ENCODE peak calls at places on chromosomes 12 and 14, in nine cellular contexts. Q, C, K, E, W, O, S, A and R are unnamed samples.

GRCh38 chr14:92945544-92945943 is 22.6 kb downstream of the CHGA start:
- DNase-seq in Q (no peak), C (no peak), K (no peak), E (no peak), W (no peak), O (no peak), S (no peak), A (no peak), R (no peak)

GRCh38 chr12:51904951-51905471 is 2.3 kb upstream of the ACVRL1 start:
- DNase-seq in Q (no peak), C (no peak), K (peak), E (peak), W (no peak), O (no peak), S (no peak), A (no peak), R (peak)

GRCh38 chr14:93619176-93619793 is 169.0 kb downstream of the PRIMA1 start:
- DNase-seq in Q (peak), C (peak), K (peak), E (peak), W (peak), O (peak), S (peak), A (no peak), R (peak)

GRCh38 chr14:68756071-68756481 is 36.8 kb downstream of the ZFP36L1 start:
- DNase-seq in Q (no peak), C (no peak), K (no peak), E (no peak), W (no peak), O (no peak), S (no peak), A (no peak), R (no peak)

GRCh38 chr12:104750061-104750460 is 208.0 kb downstream of the SLC41A2 start:
- DNase-seq in Q (no peak), C (no peak), K (peak), E (no peak), W (peak), O (peak), S (no peak), A (no peak), R (peak)

GRCh38 chr14:28113311-28113710 is 653.3 kb upstream of the FOXG1 start:
- DNase-seq in Q (no peak), C (no peak), K (no peak), E (no peak), W (no peak), O (no peak), S (no peak), A (no peak), R (no peak)

GRCh38 chr12:115261691-115262398 is 577.9 kb upstream of the TBX3 start:
- DNase-seq in Q (no peak), C (peak), K (no peak), E (no peak), W (no peak), O (no peak), S (no peak), A (no peak), R (no peak)

GRCh38 chr14:20143911-20144310 is 5.3 kb downstream of the OR4N5 start:
- DNase-seq in Q (no peak), C (peak), K (no peak), E (no peak), W (no peak), O (no peak), S (no peak), A (no peak), R (peak)

GRCh38 chr12:96195845-96196451 is 1.8 kb downstream of the ELK3 start:
- DNase-seq in Q (peak), C (peak), K (no peak), E (peak), W (peak), O (no peak), S (peak), A (no peak), R (peak)

GRCh38 chr12:117595751-117596150 is 234.3 kb upstream of the NOS1 start:
- DNase-seq in Q (no peak), C (no peak), K (no peak), E (no peak), W (no peak), O (no peak), S (no peak), A (no peak), R (no peak)

GRCh38 chr14:38042356-38042755 is 165.3 kb upstream of the SSTR1 start:
- DNase-seq in Q (no peak), C (peak), K (no peak), E (no peak), W (no peak), O (peak), S (no peak), A (no peak), R (no peak)

GRCh38 chr12:46360370-46360769 is 12.2 kb downstream of the SLC38A2 start:
- DNase-seq in Q (no peak), C (no peak), K (no peak), E (no peak), W (no peak), O (no peak), S (no peak), A (no peak), R (no peak)

GRCh38 chr12:116990329-116990728 is 79.6 kb downstream of the FBXW8 start:
- DNase-seq in Q (no peak), C (no peak), K (no peak), E (no peak), W (no peak), O (no peak), S (no peak), A (no peak), R (no peak)

GRCh38 chr12:6608592-6609311 is 1.6 kb upstream of the CHD4 start:
- DNase-seq in Q (no peak), C (peak), K (peak), E (peak), W (no peak), O (no peak), S (peak), A (no peak), R (peak)

GRCh38 chr12:69844836-69845235 is 19.8 kb downstream of the MYRFL start:
- DNase-seq in Q (no peak), C (no peak), K (no peak), E (no peak), W (no peak), O (no peak), S (no peak), A (no peak), R (no peak)

GRCh38 chr14:51367600-51367931 is 127.5 kb downstream of the TMX1 start:
- DNase-seq in Q (no peak), C (no peak), K (no peak), E (no peak), W (no peak), O (no peak), S (no peak), A (no peak), R (no peak)

GRCh38 chr12:93860659-93861373 is 183.6 kb downstream of the CRADD start:
- DNase-seq in Q (peak), C (no peak), K (no peak), E (no peak), W (no peak), O (peak), S (peak), A (no peak), R (no peak)